ENCODE peak calls at places on chromosomes 13 and 19, in five cellular contexts. One of them, this sample, is unnamed.
A peak's percentile ranks its signal among the peaks of the same experiment; 100 is the strongest.

GRCh38 chr19:2132731-2133490 is 18.5 kb downstream of the AP3D1 start:
- DNase-seq in right lobe of liver: peak; percentile 73
- DNase-seq in LoVo: no peak
- DNase-seq in stimulated activated CD4-positive, alpha-beta T cell treated with anti-CD3 and anti-CD28 coated beads, Interleukin-15, amount 100 ng/mL, for 1 hour: no peak
- DNase-seq in heart right ventricle: no peak
- DNase-seq in this sample: no peak

GRCh38 chr13:114199961-114200672 is 21.1 kb downstream of the CFAP97D2 start:
- DNase-seq in right lobe of liver: no peak
- DNase-seq in LoVo: no peak
- DNase-seq in stimulated activated CD4-positive, alpha-beta T cell treated with anti-CD3 and anti-CD28 coated beads, Interleukin-15, amount 100 ng/mL, for 1 hour: no peak
- DNase-seq in heart right ventricle: no peak
- DNase-seq in this sample: no peak

GRCh38 chr19:40365613-40366401 is 17.3 kb downstream of the PLD3 start:
- DNase-seq in right lobe of liver: peak; percentile 54
- DNase-seq in LoVo: no peak
- DNase-seq in stimulated activated CD4-positive, alpha-beta T cell treated with anti-CD3 and anti-CD28 coated beads, Interleukin-15, amount 100 ng/mL, for 1 hour: peak; percentile 46
- DNase-seq in heart right ventricle: peak; percentile 51
- DNase-seq in this sample: peak; percentile 83

GRCh38 chr13:95745289-95745688 is 68.3 kb downstream of the DNAJC3 start:
- DNase-seq in right lobe of liver: no peak
- DNase-seq in LoVo: no peak
- DNase-seq in stimulated activated CD4-positive, alpha-beta T cell treated with anti-CD3 and anti-CD28 coated beads, Interleukin-15, amount 100 ng/mL, for 1 hour: no peak
- DNase-seq in heart right ventricle: no peak
- DNase-seq in this sample: no peak

GRCh38 chr19:30224689-30225606 is 147.2 kb upstream of the ZNF536 start:
- DNase-seq in right lobe of liver: no peak
- DNase-seq in LoVo: no peak
- DNase-seq in stimulated activated CD4-positive, alpha-beta T cell treated with anti-CD3 and anti-CD28 coated beads, Interleukin-15, amount 100 ng/mL, for 1 hour: no peak
- DNase-seq in heart right ventricle: no peak
- DNase-seq in this sample: no peak

GRCh38 chr13:91313103-91313502 is 34.4 kb upstream of the MIR17HG start:
- DNase-seq in right lobe of liver: no peak
- DNase-seq in LoVo: peak; percentile 4
- DNase-seq in stimulated activated CD4-positive, alpha-beta T cell treated with anti-CD3 and anti-CD28 coated beads, Interleukin-15, amount 100 ng/mL, for 1 hour: no peak
- DNase-seq in heart right ventricle: no peak
- DNase-seq in this sample: no peak

GRCh38 chr13:113927661-113928581 is 46.0 kb downstream of the C13orf46 start:
- DNase-seq in right lobe of liver: no peak
- DNase-seq in LoVo: no peak
- DNase-seq in stimulated activated CD4-positive, alpha-beta T cell treated with anti-CD3 and anti-CD28 coated beads, Interleukin-15, amount 100 ng/mL, for 1 hour: no peak
- DNase-seq in heart right ventricle: peak; percentile 55
- DNase-seq in this sample: peak; percentile 65

GRCh38 chr13:92460479-92460878 is 766.1 kb upstream of the GPC6 start:
- DNase-seq in right lobe of liver: no peak
- DNase-seq in LoVo: no peak
- DNase-seq in stimulated activated CD4-positive, alpha-beta T cell treated with anti-CD3 and anti-CD28 coated beads, Interleukin-15, amount 100 ng/mL, for 1 hour: no peak
- DNase-seq in heart right ventricle: no peak
- DNase-seq in this sample: no peak

GRCh38 chr19:5691930-5692784 is 2.1 kb downstream of the RPL36 start:
- DNase-seq in right lobe of liver: no peak
- DNase-seq in LoVo: no peak
- DNase-seq in stimulated activated CD4-positive, alpha-beta T cell treated with anti-CD3 and anti-CD28 coated beads, Interleukin-15, amount 100 ng/mL, for 1 hour: no peak
- DNase-seq in heart right ventricle: no peak
- DNase-seq in this sample: no peak

This sample was measured in aorta.